ENCODE peak calls at places on chromosomes 1 and 21, in five cellular contexts. G is progenitor cell of endocrine pancreas, X is breast epithelium, Q is endothelial cell, J is A549. N is an unnamed sample.

GRCh38 chr1:173554089-173554488 is 48.8 kb downstream of the SLC9C2 start:
- DNase-seq in X (no peak), G (no peak), J (no peak), Q (no peak), N (no peak)

GRCh38 chr1:232127190-232127589 is 500.6 kb downstream of the DISC1 start:
- DNase-seq in Q (no peak), G (no peak), X (no peak), J (peak), N (no peak)

GRCh38 chr1:54934869-54935268 is 45.6 kb upstream of the TMEM61 start:
- DNase-seq in J (peak), G (no peak), X (no peak), Q (no peak), N (no peak)

GRCh38 chr1:223129229-223129851 is 13.7 kb downstream of the TLR5 start:
- DNase-seq in X (no peak), Q (peak), J (peak), G (peak), N (peak)

GRCh38 chr1:219927956-219928790 is at the start of gene SLC30A10:
- DNase-seq in Q (peak), J (peak), G (peak), X (no peak), N (no peak)

GRCh38 chr1:180269848-180270766 is 40.0 kb downstream of the LHX4 start:
- DNase-seq in X (no peak), Q (no peak), G (no peak), J (peak), N (no peak)

GRCh38 chr1:33186936-33187335 is 5.1 kb upstream of the TRIM62 start:
- DNase-seq in Q (no peak), J (no peak), X (no peak), G (no peak), N (no peak)

GRCh38 chr1:103106426-103107321 is 1.6 kb downstream of the COL11A1 start:
- DNase-seq in Q (peak), X (no peak), J (peak), G (peak), N (no peak)

GRCh38 chr1:68010094-68010493 is 40.3 kb downstream of the DIRAS3 start:
- DNase-seq in J (no peak), Q (no peak), X (no peak), G (no peak), N (no peak)

GRCh38 chr1:228986093-228986904 is 251.0 kb downstream of the RHOU start:
- DNase-seq in G (no peak), J (no peak), X (no peak), Q (no peak), N (no peak)

DNA sequence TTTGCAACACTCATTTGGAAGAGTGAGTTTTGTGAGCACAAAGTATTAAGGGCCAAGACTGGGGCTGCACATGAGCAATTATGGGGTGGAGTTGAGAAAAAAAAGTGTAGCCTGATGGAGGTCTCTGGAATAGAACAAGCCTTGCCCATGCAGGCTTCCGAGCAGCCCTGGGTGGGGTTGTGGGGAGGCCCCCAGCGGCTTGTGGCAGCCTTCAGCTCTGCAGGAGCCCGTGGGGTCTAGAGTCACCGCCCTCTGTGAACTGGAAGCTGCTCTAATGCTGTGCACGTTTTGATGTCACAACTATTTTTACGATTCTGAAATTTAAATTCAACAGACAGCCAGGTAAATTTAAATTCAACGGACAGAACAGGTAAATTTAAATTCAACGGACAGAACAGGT is 58.9 kb downstream of the BACE2 start:
- DNase-seq in X (no peak), G (no peak), J (no peak), Q (no peak), N (no peak)
- TF ChIP-seq CTCF in X (no peak), G (no peak), J (no peak), Q (no peak), N (no peak)

GRCh38 chr1:202654079-202654478 is 56.2 kb downstream of the SYT2 start:
- DNase-seq in J (no peak), G (no peak), X (no peak), Q (no peak), N (no peak)

GRCh38 chr1:202656951-202657646 is 53.2 kb downstream of the SYT2 start:
- DNase-seq in G (peak), Q (peak), J (peak), X (no peak), N (no peak)

GRCh38 chr1:202658766-202659165 is 51.5 kb downstream of the SYT2 start:
- DNase-seq in Q (no peak), X (no peak), G (no peak), J (no peak), N (no peak)

GRCh38 chr1:202658251-202658650 is 52.0 kb downstream of the SYT2 start:
- DNase-seq in G (no peak), Q (no peak), J (no peak), X (no peak), N (no peak)

DNA sequence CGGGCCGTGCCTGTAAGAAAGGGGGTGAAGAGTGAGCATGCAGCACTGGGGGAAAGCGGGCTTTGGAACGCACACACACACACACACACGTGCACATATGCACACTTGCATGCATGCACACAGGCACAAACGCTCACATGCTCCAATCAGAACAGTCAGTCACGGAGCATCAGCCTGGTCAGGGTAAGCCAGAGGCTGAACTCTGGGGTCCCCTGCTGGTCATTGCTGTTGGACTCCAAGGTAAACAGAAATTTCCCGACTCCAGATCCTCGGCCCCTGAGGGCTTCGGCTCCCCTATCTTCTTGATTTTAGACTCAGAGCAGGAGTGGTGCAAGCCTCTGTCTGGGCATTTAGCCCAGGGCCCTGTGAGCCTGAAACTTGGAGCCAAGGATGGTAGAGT is 54.2 kb downstream of the SYT2 start:
- DNase-seq in X (no peak), J (peak), Q (peak), G (no peak), N (no peak)
- TF ChIP-seq CTCF in X (no peak), J (no peak), Q (peak), G (peak), N (no peak)

DNA sequence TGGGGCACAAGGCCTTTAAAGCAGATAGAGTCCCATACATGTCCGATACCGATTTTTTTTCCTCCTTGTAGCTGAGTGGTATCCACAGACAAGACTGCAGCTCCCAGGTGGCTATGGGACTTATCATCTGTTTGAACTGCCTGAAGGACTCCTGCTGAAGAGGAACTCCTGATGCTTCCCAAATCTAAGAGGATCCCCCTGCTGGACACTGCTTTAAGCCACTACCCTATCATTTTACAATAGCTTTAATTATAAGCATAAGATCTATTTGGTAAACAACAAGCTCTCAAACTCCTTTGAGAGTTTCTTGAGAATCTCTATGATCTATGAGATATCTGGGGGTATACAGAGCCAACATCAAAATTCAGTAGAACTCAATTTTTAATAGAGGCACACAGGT is 11.7 kb downstream of the NDC1 start:
- DNase-seq in G (no peak), J (peak), X (no peak), Q (no peak), N (no peak)
- TF ChIP-seq CTCF in G (no peak), J (no peak), X (no peak), Q (no peak), N (no peak)

GRCh38 chr1:86998280-86998679 is 83.8 kb downstream of the HS2ST1 start:
- DNase-seq in Q (no peak), J (no peak), G (no peak), X (no peak), N (no peak)

GRCh38 chr1:86998727-86999126 is 84.3 kb downstream of the HS2ST1 start:
- DNase-seq in G (no peak), J (no peak), X (no peak), Q (no peak), N (no peak)

GRCh38 chr1:87004857-87005256 is 90.4 kb downstream of the HS2ST1 start:
- DNase-seq in Q (no peak), G (no peak), J (no peak), X (no peak), N (no peak)

GRCh38 chr1:86997538-86997937 is 83.1 kb downstream of the HS2ST1 start:
- DNase-seq in J (no peak), X (no peak), Q (no peak), G (no peak), N (no peak)

GRCh38 chr1:87000460-87000859 is 86.0 kb downstream of the HS2ST1 start:
- DNase-seq in J (no peak), X (no peak), G (no peak), Q (no peak), N (no peak)
- TF ChIP-seq CTCF in J (no peak), X (no peak), G (no peak), Q (no peak), N (no peak)

DNA sequence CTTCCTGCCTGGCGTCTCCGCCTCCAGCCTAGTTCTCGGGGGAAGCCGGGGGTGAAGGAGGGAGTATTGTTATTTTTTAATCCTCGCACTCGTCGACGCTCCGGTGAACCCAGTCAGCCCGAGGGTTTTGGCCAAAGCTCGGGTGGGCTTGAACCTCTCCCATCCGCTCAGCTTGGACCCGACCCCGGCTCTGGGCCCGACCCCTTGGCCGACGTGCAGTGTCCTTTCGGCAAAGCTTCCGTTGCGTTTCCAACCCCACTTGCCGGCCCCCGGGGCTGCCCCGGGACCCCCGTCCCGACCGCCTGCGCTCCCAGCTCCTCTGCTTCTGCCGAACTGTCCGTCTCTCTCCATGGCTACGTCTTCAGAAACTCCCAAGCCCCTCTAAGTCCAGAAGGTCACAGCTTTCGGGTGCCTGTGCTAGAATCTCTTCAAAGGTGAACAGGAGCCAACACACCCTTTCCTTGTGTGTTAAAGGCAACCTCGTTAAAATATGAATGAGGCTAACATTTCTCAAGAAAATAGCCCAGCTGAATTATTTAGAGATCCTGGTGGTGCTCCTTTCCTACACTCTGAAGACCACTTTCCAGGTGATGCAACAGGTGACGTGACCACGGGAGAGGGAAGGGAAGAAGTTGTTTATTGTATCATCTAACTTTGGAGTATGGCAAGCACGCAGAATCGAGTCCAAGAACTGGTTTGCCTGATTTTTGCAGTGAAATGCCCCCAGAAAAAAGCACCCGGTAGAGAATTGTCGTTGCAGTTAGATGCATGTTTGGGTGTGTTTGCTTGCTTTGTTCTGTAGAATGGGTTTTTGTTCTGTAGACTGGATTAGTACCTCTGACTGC is 735 bp downstream of the DESI2 start:
- DNase-seq in G (peak), J (peak), Q (peak), X (no peak), N (no peak)
- TF ChIP-seq CTCF in G (no peak), J (no peak), Q (no peak), X (no peak), N (no peak)

GRCh38 chr1:168468822-168469221 is 75.0 kb downstream of the XCL2 start:
- DNase-seq in Q (no peak), X (no peak), J (no peak), G (no peak), N (no peak)
- TF ChIP-seq CTCF in Q (no peak), X (no peak), J (no peak), G (no peak), N (no peak)

GRCh38 chr1:113074237-113074636 is 1.2 kb downstream of the LRIG2 start:
- DNase-seq in X (no peak), Q (no peak), G (no peak), J (no peak), N (no peak)

GRCh38 chr1:113072141-113072756 is 749 bp upstream of the LRIG2 start:
- DNase-seq in Q (no peak), J (no peak), X (no peak), G (no peak), N (no peak)

GRCh38 chr1:113072757-113073456 is at the start of gene LRIG2:
- DNase-seq in X (peak), Q (peak), J (peak), G (peak), N (peak)

GRCh38 chr1:113073457-113073950 is 506 bp downstream of the LRIG2 start:
- DNase-seq in G (peak), Q (peak), X (peak), J (peak), N (no peak)
- TF ChIP-seq CTCF in G (peak), Q (no peak), X (peak), J (no peak), N (no peak)

GRCh38 chr1:26471498-26472329 is 526 bp upstream of the HMGN2 start:
- DNase-seq in X (peak), J (peak), G (peak), Q (peak), N (no peak)
- TF ChIP-seq CTCF in X (peak), J (no peak), G (no peak), Q (no peak), N (no peak)

N was measured in omental fat pad.